ENCODE peak calls at places on chromosomes 1 and 21, in four cellular contexts. One of them, this sample, is unnamed.

GRCh38 chr1:234564035-234565029 is 45.6 kb downstream of the IRF2BP2 start:
- DNase-seq in IMR-90: peak
- DNase-seq in H9: no peak
- DNase-seq in neuronal stem cell: no peak
- DNase-seq in this sample: peak

GRCh38 chr1:208058212-208059155 is 147.6 kb upstream of the CD34 start:
- DNase-seq in IMR-90: no peak
- DNase-seq in neuronal stem cell: no peak
- DNase-seq in H9: no peak
- DNase-seq in this sample: no peak

GRCh38 chr1:163673756-163674155 is 352.0 kb downstream of the NUF2 start:
- DNase-seq in H9: no peak
- DNase-seq in neuronal stem cell: no peak
- DNase-seq in IMR-90: peak
- DNase-seq in this sample: peak

GRCh38 chr1:47593598-47594285 is 155.9 kb downstream of the FOXD2 start:
- DNase-seq in neuronal stem cell: no peak
- DNase-seq in IMR-90: no peak
- DNase-seq in H9: no peak
- DNase-seq in this sample: no peak

GRCh38 chr1:155392898-155393411 is 72.3 kb downstream of the RUSC1 start:
- DNase-seq in IMR-90: peak
- DNase-seq in neuronal stem cell: no peak
- DNase-seq in H9: no peak
- DNase-seq in this sample: peak

GRCh38 chr21:34274001-34274400 is 89.8 kb upstream of the KCNE2 start:
- DNase-seq in IMR-90: peak
- DNase-seq in H9: no peak
- DNase-seq in neuronal stem cell: no peak
- DNase-seq in this sample: no peak

GRCh38 chr1:234986750-234987414 is 141.8 kb downstream of the TOMM20 start:
- DNase-seq in neuronal stem cell: peak
- DNase-seq in IMR-90: no peak
- DNase-seq in H9: no peak
- DNase-seq in this sample: peak

GRCh38 chr1:181801617-181802016 is 259.9 kb downstream of the ZNF648 start:
- DNase-seq in IMR-90: no peak
- DNase-seq in H9: no peak
- DNase-seq in neuronal stem cell: no peak
- DNase-seq in this sample: no peak

GRCh38 chr1:156510709-156511108 is 10.1 kb upstream of the MEF2D start:
- DNase-seq in neuronal stem cell: no peak
- DNase-seq in IMR-90: peak
- DNase-seq in H9: no peak
- DNase-seq in this sample: no peak

GRCh38 chr21:35159881-35160280 is 110.8 kb upstream of the RUNX1 start:
- DNase-seq in neuronal stem cell: no peak
- DNase-seq in H9: no peak
- DNase-seq in IMR-90: peak
- DNase-seq in this sample: peak

GRCh38 chr1:231973840-231974239 is 347.2 kb downstream of the DISC1 start:
- DNase-seq in neuronal stem cell: no peak
- DNase-seq in IMR-90: peak
- DNase-seq in H9: no peak
- DNase-seq in this sample: peak

GRCh38 chr1:12220890-12221289 is 8.9 kb upstream of the VPS13D start:
- DNase-seq in H9: no peak
- DNase-seq in neuronal stem cell: no peak
- DNase-seq in IMR-90: no peak
- DNase-seq in this sample: no peak

GRCh38 chr21:29091032-29091431 is 17.6 kb upstream of the CCT8 start:
- DNase-seq in IMR-90: peak
- DNase-seq in H9: no peak
- DNase-seq in neuronal stem cell: no peak
- DNase-seq in this sample: peak

GRCh38 chr21:36164427-36164784 is 7.8 kb downstream of the DOP1B start:
- DNase-seq in H9: no peak
- DNase-seq in neuronal stem cell: no peak
- DNase-seq in IMR-90: no peak
- DNase-seq in this sample: no peak

GRCh38 chr1:53588053-53588779 is 129.0 kb downstream of the DMRTB1 start:
- DNase-seq in neuronal stem cell: no peak
- DNase-seq in H9: no peak
- DNase-seq in IMR-90: no peak
- DNase-seq in this sample: no peak

GRCh38 chr1:201530741-201531521 is 8.0 kb upstream of the NAV1 start:
- DNase-seq in IMR-90: peak
- DNase-seq in H9: peak
- DNase-seq in neuronal stem cell: peak
- DNase-seq in this sample: peak

GRCh38 chr1:85587846-85588245 is 7.3 kb downstream of the CCN1 start:
- DNase-seq in H9: peak
- DNase-seq in neuronal stem cell: no peak
- DNase-seq in IMR-90: no peak
- DNase-seq in this sample: no peak

GRCh38 chr1:18288609-18289219 is 181.1 kb downstream of the IGSF21 start:
- DNase-seq in neuronal stem cell: no peak
- DNase-seq in IMR-90: no peak
- DNase-seq in H9: no peak
- DNase-seq in this sample: no peak

GRCh38 chr1:227112538-227112937 is 172.4 kb downstream of the COQ8A start:
- DNase-seq in H9: no peak
- DNase-seq in neuronal stem cell: no peak
- DNase-seq in IMR-90: no peak
- DNase-seq in this sample: no peak

GRCh38 chr1:206885341-206886060 is 11.7 kb upstream of the IL24 start:
- DNase-seq in H9: no peak
- DNase-seq in IMR-90: no peak
- DNase-seq in neuronal stem cell: no peak
- DNase-seq in this sample: no peak

GRCh38 chr1:209248649-209249279 is 334.8 kb upstream of the CAMK1G start:
- DNase-seq in H9: peak
- DNase-seq in IMR-90: peak
- DNase-seq in neuronal stem cell: peak
- DNase-seq in this sample: peak

GRCh38 chr1:234531181-234532132 is 52.5 kb upstream of the TARBP1 start:
- DNase-seq in neuronal stem cell: no peak
- DNase-seq in IMR-90: peak
- DNase-seq in H9: no peak
- DNase-seq in this sample: peak

GRCh38 chr1:41476807-41477361 is 7.6 kb downstream of the EDN2 start:
- DNase-seq in IMR-90: no peak
- DNase-seq in H9: no peak
- DNase-seq in neuronal stem cell: no peak
- DNase-seq in this sample: no peak
- H4K91ac ChIP-seq in IMR-90: no peak
- H4K91ac ChIP-seq in H9: no peak
- H4K91ac ChIP-seq in neuronal stem cell: no peak
- H4K91ac ChIP-seq in this sample: no peak

DNA sequence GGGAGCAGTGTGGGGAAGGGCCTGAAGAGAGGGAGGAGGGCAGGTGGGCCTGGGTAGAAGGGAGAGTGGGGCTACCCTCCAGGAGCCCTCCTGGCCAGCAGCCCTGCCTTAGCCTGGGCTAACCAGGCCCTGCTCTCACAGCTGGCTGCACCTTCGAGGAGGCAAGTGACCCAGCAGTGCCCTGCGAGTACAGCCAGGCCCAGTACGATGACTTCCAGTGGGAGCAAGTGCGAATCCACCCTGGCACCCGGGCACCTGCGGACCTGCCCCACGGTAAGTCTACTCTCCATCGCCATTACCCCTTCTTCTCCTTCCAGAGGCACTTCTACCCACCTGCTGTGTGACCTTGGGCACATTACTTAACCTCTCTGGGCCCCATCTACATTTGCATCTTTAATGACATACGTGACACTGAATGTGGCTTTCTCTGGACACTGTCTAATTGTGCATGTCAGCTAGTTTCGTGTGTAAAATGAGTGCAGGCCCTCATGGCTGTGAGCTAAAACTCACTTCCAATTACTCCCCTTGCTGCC is 18.9 kb downstream of the PTPRU start:
- DNase-seq in neuronal stem cell: no peak
- DNase-seq in IMR-90: no peak
- DNase-seq in H9: no peak
- DNase-seq in this sample: no peak
- H3K18ac ChIP-seq in neuronal stem cell: peak
- H3K18ac ChIP-seq in IMR-90: no peak
- H3K18ac ChIP-seq in H9: no peak
- H3K18ac ChIP-seq in this sample: no peak

GRCh38 chr1:15741183-15741850 is 982 bp upstream of the TMEM82 start:
- DNase-seq in IMR-90: peak
- DNase-seq in neuronal stem cell: no peak
- DNase-seq in H9: peak
- DNase-seq in this sample: peak
- H3K9ac ChIP-seq in IMR-90: no peak
- H3K9ac ChIP-seq in neuronal stem cell: peak
- H3K9ac ChIP-seq in H9: no peak
- H3K9ac ChIP-seq in this sample: no peak

DNA sequence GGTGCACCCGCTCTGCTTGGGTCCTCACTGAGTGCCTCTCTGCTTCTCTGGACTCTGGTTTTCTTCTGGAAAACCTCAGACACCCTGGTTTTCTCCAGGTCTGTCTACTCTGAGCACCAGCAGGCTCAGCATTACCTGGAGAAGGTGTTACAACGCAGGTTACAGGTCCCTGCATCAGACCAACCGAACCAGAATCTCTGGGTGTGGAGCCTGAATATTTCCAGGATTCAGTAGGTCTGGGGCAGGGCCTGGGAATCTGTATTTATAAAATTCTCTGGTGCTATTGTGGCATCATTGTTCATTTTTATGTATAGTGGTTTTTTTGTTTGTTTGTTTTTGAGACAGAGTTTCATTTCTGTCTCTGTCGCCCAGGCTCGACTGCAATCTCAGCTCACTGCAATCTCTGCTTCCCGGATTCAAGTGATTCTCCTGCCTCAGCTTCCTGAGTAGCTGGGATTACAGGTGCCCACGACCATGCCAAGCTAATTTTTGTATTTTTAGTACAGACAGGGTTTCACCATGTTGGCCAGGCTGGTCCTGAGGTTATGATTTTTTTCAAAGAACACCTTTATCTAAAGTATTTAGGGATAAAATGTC is 1.5 kb upstream of the SLC30A2 start:
- DNase-seq in H9: no peak
- DNase-seq in neuronal stem cell: no peak
- DNase-seq in IMR-90: no peak
- DNase-seq in this sample: no peak
- H4K91ac ChIP-seq in H9: no peak
- H4K91ac ChIP-seq in neuronal stem cell: no peak
- H4K91ac ChIP-seq in IMR-90: no peak
- H4K91ac ChIP-seq in this sample: no peak

DNA sequence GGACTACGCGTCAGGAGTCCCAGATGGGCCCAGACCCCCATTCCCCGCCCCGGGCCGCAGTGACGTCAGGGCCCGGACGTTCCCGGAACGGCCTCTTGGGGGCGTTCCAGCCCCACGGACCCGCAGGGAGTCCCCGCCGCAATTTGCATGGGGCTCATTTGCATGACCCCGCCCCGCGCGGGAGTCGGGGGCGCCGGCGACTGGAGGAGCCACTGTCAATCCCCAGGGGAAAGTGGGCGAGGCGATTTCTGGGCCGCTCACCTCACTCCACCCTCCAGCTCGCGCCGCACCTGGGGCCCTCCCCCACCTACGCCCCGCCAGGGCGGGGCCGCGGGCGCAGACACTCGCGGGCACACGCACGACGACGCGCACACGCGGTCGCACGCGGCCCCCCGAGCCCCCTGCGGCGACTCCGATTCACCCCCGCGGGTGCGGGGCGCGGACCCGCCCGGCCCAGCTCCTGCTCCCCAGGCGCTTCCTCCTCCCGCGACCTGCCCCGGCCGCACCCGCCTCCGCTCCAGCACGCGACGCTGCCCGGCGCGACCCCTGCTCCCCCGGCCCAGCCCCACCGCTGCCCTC is 13.2 kb downstream of the AGRN start:
- DNase-seq in H9: peak
- DNase-seq in neuronal stem cell: peak
- DNase-seq in IMR-90: peak
- DNase-seq in this sample: peak
- H3K18ac ChIP-seq in H9: no peak
- H3K18ac ChIP-seq in neuronal stem cell: peak
- H3K18ac ChIP-seq in IMR-90: no peak
- H3K18ac ChIP-seq in this sample: no peak

GRCh38 chr1:2585318-2586092 is 1.1 kb upstream of the PRXL2B start:
- DNase-seq in H9: peak
- DNase-seq in IMR-90: peak
- DNase-seq in neuronal stem cell: peak
- DNase-seq in this sample: peak

GRCh38 chr1:2586154-2587070 is at the start of gene PRXL2B:
- DNase-seq in H9: peak
- DNase-seq in neuronal stem cell: peak
- DNase-seq in IMR-90: peak
- DNase-seq in this sample: peak

GRCh38 chr1:2583871-2584341 is 2.7 kb upstream of the PRXL2B start:
- DNase-seq in H9: peak
- DNase-seq in IMR-90: peak
- DNase-seq in neuronal stem cell: no peak
- DNase-seq in this sample: no peak

GRCh38 chr1:2583331-2583791 is 3.2 kb upstream of the PRXL2B start:
- DNase-seq in IMR-90: no peak
- DNase-seq in neuronal stem cell: no peak
- DNase-seq in H9: no peak
- DNase-seq in this sample: no peak

DNA sequence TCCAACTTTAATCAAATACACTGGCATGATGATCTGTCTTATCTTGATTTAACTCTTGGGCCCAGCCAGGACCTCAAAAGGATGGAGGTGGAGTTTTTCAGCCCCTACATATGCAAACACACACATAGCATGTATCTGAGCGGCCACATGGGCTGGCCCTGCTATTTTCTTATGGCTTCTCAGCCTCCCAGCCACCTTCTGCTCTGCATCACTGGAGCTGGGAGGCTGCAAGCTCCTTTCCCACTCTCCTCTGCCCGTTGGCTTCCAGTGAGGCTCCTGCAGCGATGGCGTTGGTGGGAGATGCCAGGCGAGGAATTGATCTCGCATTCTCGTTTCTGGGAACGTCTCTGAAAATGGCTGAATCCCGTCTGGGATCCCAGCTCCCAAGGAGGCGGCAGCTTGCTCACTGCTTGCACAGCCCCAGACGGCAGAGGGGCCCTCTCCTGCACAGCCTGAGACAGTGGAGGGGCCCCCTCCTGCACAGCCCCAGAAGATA is 1.7 kb upstream of the PRXL2B start:
- DNase-seq in neuronal stem cell: no peak
- DNase-seq in IMR-90: no peak
- DNase-seq in H9: no peak
- DNase-seq in this sample: no peak
- H3K9ac ChIP-seq in neuronal stem cell: peak
- H3K9ac ChIP-seq in IMR-90: no peak
- H3K9ac ChIP-seq in H9: no peak
- H3K9ac ChIP-seq in this sample: peak

GRCh38 chr1:240649733-240650700 is 38.1 kb upstream of the GREM2 start:
- DNase-seq in neuronal stem cell: no peak
- DNase-seq in IMR-90: no peak
- DNase-seq in H9: no peak
- DNase-seq in this sample: no peak
- H4K91ac ChIP-seq in neuronal stem cell: no peak
- H4K91ac ChIP-seq in IMR-90: no peak
- H4K91ac ChIP-seq in H9: no peak
- H4K91ac ChIP-seq in this sample: no peak

GRCh38 chr1:161843156-161843555 is 77.0 kb downstream of the ATF6 start:
- DNase-seq in neuronal stem cell: no peak
- DNase-seq in IMR-90: no peak
- DNase-seq in H9: no peak
- DNase-seq in this sample: no peak
- H3K18ac ChIP-seq in neuronal stem cell: no peak
- H3K18ac ChIP-seq in IMR-90: no peak
- H3K18ac ChIP-seq in H9: no peak
- H3K18ac ChIP-seq in this sample: no peak